ENCODE peak calls at places on chromosome 19, in ten cellular contexts. One of them, this sample, is unnamed.

GRCh38 chr19:41866284-41866683 is 6.2 kb downstream of the RPS19 start:
- DNase-seq in activated naive CD4-positive, alpha-beta T cell treated with Interleukin-2 at 50 U/mL for 16 hours: peak
- DNase-seq in pancreas: no peak
- DNase-seq in cardiac fibroblast: no peak
- DNase-seq in endothelial cell: no peak
- DNase-seq in NT2/D1: no peak
- DNase-seq in activated T-helper 1 cell treated with anti-CD3 and anti-CD28 coated beads, Interleukin-12 subunit alpha, Interleukin-12 subunit beta, Interleukin-2, Interleukin-4 antibody, amounts not matched to agents 30 ng/mL and 10 ng/mL and 1 ng/mL, durations not matched to agents 14 hours and 24 hours and 36 hours: no peak
- DNase-seq in activated T-cell treated with anti-CD3 and anti-CD28 coated beads, Interleukin-2, amount 50 U/mL, for 48 hours: peak
- DNase-seq in adipocyte: no peak
- DNase-seq in psoas muscle: no peak
- DNase-seq in this sample: no peak

GRCh38 chr19:18321729-18322091 is 1.2 kb downstream of the LSM4 start:
- DNase-seq in psoas muscle: no peak
- DNase-seq in pancreas: no peak
- DNase-seq in endothelial cell: no peak
- DNase-seq in NT2/D1: no peak
- DNase-seq in activated naive CD4-positive, alpha-beta T cell treated with Interleukin-2 at 50 U/mL for 16 hours: no peak
- DNase-seq in activated T-cell treated with anti-CD3 and anti-CD28 coated beads, Interleukin-2, amount 50 U/mL, for 48 hours: peak
- DNase-seq in cardiac fibroblast: no peak
- DNase-seq in adipocyte: peak
- DNase-seq in activated T-helper 1 cell treated with anti-CD3 and anti-CD28 coated beads, Interleukin-12 subunit alpha, Interleukin-12 subunit beta, Interleukin-2, Interleukin-4 antibody, amounts not matched to agents 30 ng/mL and 10 ng/mL and 1 ng/mL, durations not matched to agents 14 hours and 24 hours and 36 hours: no peak
- DNase-seq in this sample: no peak

GRCh38 chr19:46913852-46914430 is 53.1 kb downstream of the ARHGAP35 start:
- DNase-seq in pancreas: no peak
- DNase-seq in adipocyte: peak
- DNase-seq in activated T-helper 1 cell treated with anti-CD3 and anti-CD28 coated beads, Interleukin-12 subunit alpha, Interleukin-12 subunit beta, Interleukin-2, Interleukin-4 antibody, amounts not matched to agents 30 ng/mL and 10 ng/mL and 1 ng/mL, durations not matched to agents 14 hours and 24 hours and 36 hours: no peak
- DNase-seq in activated T-cell treated with anti-CD3 and anti-CD28 coated beads, Interleukin-2, amount 50 U/mL, for 48 hours: no peak
- DNase-seq in activated naive CD4-positive, alpha-beta T cell treated with Interleukin-2 at 50 U/mL for 16 hours: no peak
- DNase-seq in cardiac fibroblast: peak
- DNase-seq in NT2/D1: no peak
- DNase-seq in endothelial cell: no peak
- DNase-seq in psoas muscle: no peak
- DNase-seq in this sample: peak

GRCh38 chr19:1355974-1356865 is 27.5 kb upstream of the NDUFS7 start:
- DNase-seq in activated T-helper 1 cell treated with anti-CD3 and anti-CD28 coated beads, Interleukin-12 subunit alpha, Interleukin-12 subunit beta, Interleukin-2, Interleukin-4 antibody, amounts not matched to agents 30 ng/mL and 10 ng/mL and 1 ng/mL, durations not matched to agents 14 hours and 24 hours and 36 hours: no peak
- DNase-seq in cardiac fibroblast: peak
- DNase-seq in psoas muscle: no peak
- DNase-seq in activated T-cell treated with anti-CD3 and anti-CD28 coated beads, Interleukin-2, amount 50 U/mL, for 48 hours: no peak
- DNase-seq in pancreas: no peak
- DNase-seq in NT2/D1: no peak
- DNase-seq in activated naive CD4-positive, alpha-beta T cell treated with Interleukin-2 at 50 U/mL for 16 hours: no peak
- DNase-seq in adipocyte: no peak
- DNase-seq in endothelial cell: no peak
- DNase-seq in this sample: no peak

GRCh38 chr19:36573948-36574726 is 1.0 kb upstream of the ZNF529 start:
- DNase-seq in cardiac fibroblast: peak
- DNase-seq in NT2/D1: no peak
- DNase-seq in activated T-helper 1 cell treated with anti-CD3 and anti-CD28 coated beads, Interleukin-12 subunit alpha, Interleukin-12 subunit beta, Interleukin-2, Interleukin-4 antibody, amounts not matched to agents 30 ng/mL and 10 ng/mL and 1 ng/mL, durations not matched to agents 14 hours and 24 hours and 36 hours: no peak
- DNase-seq in activated T-cell treated with anti-CD3 and anti-CD28 coated beads, Interleukin-2, amount 50 U/mL, for 48 hours: no peak
- DNase-seq in psoas muscle: no peak
- DNase-seq in pancreas: no peak
- DNase-seq in adipocyte: peak
- DNase-seq in activated naive CD4-positive, alpha-beta T cell treated with Interleukin-2 at 50 U/mL for 16 hours: no peak
- DNase-seq in endothelial cell: no peak
- DNase-seq in this sample: no peak

GRCh38 chr19:46225558-46226004 is 4.0 kb upstream of the IGFL1 start:
- DNase-seq in NT2/D1: no peak
- DNase-seq in endothelial cell: peak
- DNase-seq in cardiac fibroblast: peak
- DNase-seq in activated T-cell treated with anti-CD3 and anti-CD28 coated beads, Interleukin-2, amount 50 U/mL, for 48 hours: no peak
- DNase-seq in pancreas: no peak
- DNase-seq in activated T-helper 1 cell treated with anti-CD3 and anti-CD28 coated beads, Interleukin-12 subunit alpha, Interleukin-12 subunit beta, Interleukin-2, Interleukin-4 antibody, amounts not matched to agents 30 ng/mL and 10 ng/mL and 1 ng/mL, durations not matched to agents 14 hours and 24 hours and 36 hours: no peak
- DNase-seq in activated naive CD4-positive, alpha-beta T cell treated with Interleukin-2 at 50 U/mL for 16 hours: no peak
- DNase-seq in adipocyte: peak
- DNase-seq in psoas muscle: no peak
- DNase-seq in this sample: no peak

GRCh38 chr19:29623726-29624488 is 17.8 kb downstream of the POP4 start:
- DNase-seq in psoas muscle: no peak
- DNase-seq in activated naive CD4-positive, alpha-beta T cell treated with Interleukin-2 at 50 U/mL for 16 hours: peak
- DNase-seq in pancreas: peak
- DNase-seq in endothelial cell: no peak
- DNase-seq in activated T-cell treated with anti-CD3 and anti-CD28 coated beads, Interleukin-2, amount 50 U/mL, for 48 hours: peak
- DNase-seq in cardiac fibroblast: no peak
- DNase-seq in NT2/D1: no peak
- DNase-seq in activated T-helper 1 cell treated with anti-CD3 and anti-CD28 coated beads, Interleukin-12 subunit alpha, Interleukin-12 subunit beta, Interleukin-2, Interleukin-4 antibody, amounts not matched to agents 30 ng/mL and 10 ng/mL and 1 ng/mL, durations not matched to agents 14 hours and 24 hours and 36 hours: peak
- DNase-seq in adipocyte: no peak
- DNase-seq in this sample: no peak

GRCh38 chr19:48568345-48568886 is 16.4 kb downstream of the SULT2B1 start:
- DNase-seq in cardiac fibroblast: peak
- DNase-seq in activated T-helper 1 cell treated with anti-CD3 and anti-CD28 coated beads, Interleukin-12 subunit alpha, Interleukin-12 subunit beta, Interleukin-2, Interleukin-4 antibody, amounts not matched to agents 30 ng/mL and 10 ng/mL and 1 ng/mL, durations not matched to agents 14 hours and 24 hours and 36 hours: no peak
- DNase-seq in adipocyte: peak
- DNase-seq in activated T-cell treated with anti-CD3 and anti-CD28 coated beads, Interleukin-2, amount 50 U/mL, for 48 hours: no peak
- DNase-seq in psoas muscle: peak
- DNase-seq in activated naive CD4-positive, alpha-beta T cell treated with Interleukin-2 at 50 U/mL for 16 hours: no peak
- DNase-seq in NT2/D1: no peak
- DNase-seq in endothelial cell: no peak
- DNase-seq in pancreas: peak
- DNase-seq in this sample: peak

GRCh38 chr19:18414504-18415176 is 4.6 kb upstream of the SSBP4 start:
- DNase-seq in NT2/D1: no peak
- DNase-seq in cardiac fibroblast: no peak
- DNase-seq in psoas muscle: no peak
- DNase-seq in endothelial cell: no peak
- DNase-seq in pancreas: no peak
- DNase-seq in adipocyte: no peak
- DNase-seq in activated naive CD4-positive, alpha-beta T cell treated with Interleukin-2 at 50 U/mL for 16 hours: no peak
- DNase-seq in activated T-cell treated with anti-CD3 and anti-CD28 coated beads, Interleukin-2, amount 50 U/mL, for 48 hours: no peak
- DNase-seq in activated T-helper 1 cell treated with anti-CD3 and anti-CD28 coated beads, Interleukin-12 subunit alpha, Interleukin-12 subunit beta, Interleukin-2, Interleukin-4 antibody, amounts not matched to agents 30 ng/mL and 10 ng/mL and 1 ng/mL, durations not matched to agents 14 hours and 24 hours and 36 hours: no peak
- DNase-seq in this sample: peak

GRCh38 chr19:3798137-3798536 is 12.0 kb upstream of the MATK start:
- DNase-seq in activated naive CD4-positive, alpha-beta T cell treated with Interleukin-2 at 50 U/mL for 16 hours: peak
- DNase-seq in psoas muscle: no peak
- DNase-seq in activated T-cell treated with anti-CD3 and anti-CD28 coated beads, Interleukin-2, amount 50 U/mL, for 48 hours: no peak
- DNase-seq in adipocyte: no peak
- DNase-seq in endothelial cell: no peak
- DNase-seq in activated T-helper 1 cell treated with anti-CD3 and anti-CD28 coated beads, Interleukin-12 subunit alpha, Interleukin-12 subunit beta, Interleukin-2, Interleukin-4 antibody, amounts not matched to agents 30 ng/mL and 10 ng/mL and 1 ng/mL, durations not matched to agents 14 hours and 24 hours and 36 hours: peak
- DNase-seq in cardiac fibroblast: no peak
- DNase-seq in pancreas: no peak
- DNase-seq in NT2/D1: no peak
- DNase-seq in this sample: no peak

GRCh38 chr19:34145741-34146202 is 26.5 kb upstream of the LSM14A start:
- DNase-seq in activated T-cell treated with anti-CD3 and anti-CD28 coated beads, Interleukin-2, amount 50 U/mL, for 48 hours: peak
- DNase-seq in pancreas: no peak
- DNase-seq in activated naive CD4-positive, alpha-beta T cell treated with Interleukin-2 at 50 U/mL for 16 hours: peak
- DNase-seq in psoas muscle: no peak
- DNase-seq in endothelial cell: peak
- DNase-seq in cardiac fibroblast: peak
- DNase-seq in adipocyte: peak
- DNase-seq in NT2/D1: peak
- DNase-seq in activated T-helper 1 cell treated with anti-CD3 and anti-CD28 coated beads, Interleukin-12 subunit alpha, Interleukin-12 subunit beta, Interleukin-2, Interleukin-4 antibody, amounts not matched to agents 30 ng/mL and 10 ng/mL and 1 ng/mL, durations not matched to agents 14 hours and 24 hours and 36 hours: peak
- DNase-seq in this sample: peak

GRCh38 chr19:9128171-9128570 is 1.4 kb upstream of the OR7G3 start:
- DNase-seq in cardiac fibroblast: peak
- DNase-seq in endothelial cell: no peak
- DNase-seq in activated naive CD4-positive, alpha-beta T cell treated with Interleukin-2 at 50 U/mL for 16 hours: no peak
- DNase-seq in adipocyte: no peak
- DNase-seq in pancreas: no peak
- DNase-seq in activated T-cell treated with anti-CD3 and anti-CD28 coated beads, Interleukin-2, amount 50 U/mL, for 48 hours: no peak
- DNase-seq in activated T-helper 1 cell treated with anti-CD3 and anti-CD28 coated beads, Interleukin-12 subunit alpha, Interleukin-12 subunit beta, Interleukin-2, Interleukin-4 antibody, amounts not matched to agents 30 ng/mL and 10 ng/mL and 1 ng/mL, durations not matched to agents 14 hours and 24 hours and 36 hours: no peak
- DNase-seq in psoas muscle: no peak
- DNase-seq in NT2/D1: no peak
- DNase-seq in this sample: no peak

GRCh38 chr19:2567580-2567979 is 91.7 kb downstream of the GADD45B start:
- DNase-seq in activated T-helper 1 cell treated with anti-CD3 and anti-CD28 coated beads, Interleukin-12 subunit alpha, Interleukin-12 subunit beta, Interleukin-2, Interleukin-4 antibody, amounts not matched to agents 30 ng/mL and 10 ng/mL and 1 ng/mL, durations not matched to agents 14 hours and 24 hours and 36 hours: no peak
- DNase-seq in cardiac fibroblast: no peak
- DNase-seq in pancreas: peak
- DNase-seq in adipocyte: no peak
- DNase-seq in psoas muscle: peak
- DNase-seq in NT2/D1: no peak
- DNase-seq in endothelial cell: no peak
- DNase-seq in activated naive CD4-positive, alpha-beta T cell treated with Interleukin-2 at 50 U/mL for 16 hours: no peak
- DNase-seq in activated T-cell treated with anti-CD3 and anti-CD28 coated beads, Interleukin-2, amount 50 U/mL, for 48 hours: no peak
- DNase-seq in this sample: no peak

GRCh38 chr19:28516415-28516872 is 696.5 kb downstream of the UQCRFS1 start:
- DNase-seq in NT2/D1: no peak
- DNase-seq in activated T-helper 1 cell treated with anti-CD3 and anti-CD28 coated beads, Interleukin-12 subunit alpha, Interleukin-12 subunit beta, Interleukin-2, Interleukin-4 antibody, amounts not matched to agents 30 ng/mL and 10 ng/mL and 1 ng/mL, durations not matched to agents 14 hours and 24 hours and 36 hours: no peak
- DNase-seq in activated T-cell treated with anti-CD3 and anti-CD28 coated beads, Interleukin-2, amount 50 U/mL, for 48 hours: no peak
- DNase-seq in endothelial cell: no peak
- DNase-seq in activated naive CD4-positive, alpha-beta T cell treated with Interleukin-2 at 50 U/mL for 16 hours: no peak
- DNase-seq in adipocyte: no peak
- DNase-seq in cardiac fibroblast: no peak
- DNase-seq in psoas muscle: no peak
- DNase-seq in pancreas: no peak
- DNase-seq in this sample: no peak

GRCh38 chr19:28039677-28040381 is 1173.1 kb downstream of the UQCRFS1 start:
- DNase-seq in pancreas: no peak
- DNase-seq in cardiac fibroblast: no peak
- DNase-seq in psoas muscle: no peak
- DNase-seq in activated T-cell treated with anti-CD3 and anti-CD28 coated beads, Interleukin-2, amount 50 U/mL, for 48 hours: no peak
- DNase-seq in adipocyte: no peak
- DNase-seq in endothelial cell: no peak
- DNase-seq in activated T-helper 1 cell treated with anti-CD3 and anti-CD28 coated beads, Interleukin-12 subunit alpha, Interleukin-12 subunit beta, Interleukin-2, Interleukin-4 antibody, amounts not matched to agents 30 ng/mL and 10 ng/mL and 1 ng/mL, durations not matched to agents 14 hours and 24 hours and 36 hours: no peak
- DNase-seq in NT2/D1: no peak
- DNase-seq in activated naive CD4-positive, alpha-beta T cell treated with Interleukin-2 at 50 U/mL for 16 hours: no peak
- DNase-seq in this sample: peak

GRCh38 chr19:18941628-18942354 is 774 bp upstream of the HOMER3 start:
- DNase-seq in psoas muscle: no peak
- DNase-seq in cardiac fibroblast: no peak
- DNase-seq in endothelial cell: no peak
- DNase-seq in activated naive CD4-positive, alpha-beta T cell treated with Interleukin-2 at 50 U/mL for 16 hours: no peak
- DNase-seq in activated T-cell treated with anti-CD3 and anti-CD28 coated beads, Interleukin-2, amount 50 U/mL, for 48 hours: no peak
- DNase-seq in activated T-helper 1 cell treated with anti-CD3 and anti-CD28 coated beads, Interleukin-12 subunit alpha, Interleukin-12 subunit beta, Interleukin-2, Interleukin-4 antibody, amounts not matched to agents 30 ng/mL and 10 ng/mL and 1 ng/mL, durations not matched to agents 14 hours and 24 hours and 36 hours: no peak
- DNase-seq in adipocyte: no peak
- DNase-seq in NT2/D1: no peak
- DNase-seq in pancreas: no peak
- DNase-seq in this sample: no peak

GRCh38 chr19:48997972-48998371 is 4.3 kb downstream of the RUVBL2 start:
- DNase-seq in NT2/D1: no peak
- DNase-seq in cardiac fibroblast: peak
- DNase-seq in endothelial cell: peak
- DNase-seq in activated naive CD4-positive, alpha-beta T cell treated with Interleukin-2 at 50 U/mL for 16 hours: peak
- DNase-seq in adipocyte: peak
- DNase-seq in activated T-cell treated with anti-CD3 and anti-CD28 coated beads, Interleukin-2, amount 50 U/mL, for 48 hours: peak
- DNase-seq in activated T-helper 1 cell treated with anti-CD3 and anti-CD28 coated beads, Interleukin-12 subunit alpha, Interleukin-12 subunit beta, Interleukin-2, Interleukin-4 antibody, amounts not matched to agents 30 ng/mL and 10 ng/mL and 1 ng/mL, durations not matched to agents 14 hours and 24 hours and 36 hours: peak
- DNase-seq in pancreas: no peak
- DNase-seq in psoas muscle: peak
- DNase-seq in this sample: peak

GRCh38 chr19:484494-484893 is 11.8 kb upstream of the MADCAM1 start:
- DNase-seq in activated T-helper 1 cell treated with anti-CD3 and anti-CD28 coated beads, Interleukin-12 subunit alpha, Interleukin-12 subunit beta, Interleukin-2, Interleukin-4 antibody, amounts not matched to agents 30 ng/mL and 10 ng/mL and 1 ng/mL, durations not matched to agents 14 hours and 24 hours and 36 hours: no peak
- DNase-seq in NT2/D1: no peak
- DNase-seq in pancreas: peak
- DNase-seq in adipocyte: no peak
- DNase-seq in endothelial cell: no peak
- DNase-seq in activated T-cell treated with anti-CD3 and anti-CD28 coated beads, Interleukin-2, amount 50 U/mL, for 48 hours: no peak
- DNase-seq in psoas muscle: no peak
- DNase-seq in activated naive CD4-positive, alpha-beta T cell treated with Interleukin-2 at 50 U/mL for 16 hours: no peak
- DNase-seq in cardiac fibroblast: no peak
- DNase-seq in this sample: no peak